ENCODE peak calls at places on chromosomes 12 and 14, in four cellular contexts. C is ovary, D is astrocyte, F is lung. Y is an unnamed sample.
A peak's percentile ranks its signal among the peaks of the same experiment; 100 is the strongest.

GRCh38 chr12:21972055-21972454 is 30.8 kb upstream of the ABCC9 start:
- DNase-seq in C (no peak), D (no peak), F (no peak), Y (peak; percentile 44)

GRCh38 chr14:63662776-63663175 is 21.1 kb upstream of the WDR89 start:
- DNase-seq in C (no peak), D (no peak), F (no peak), Y (no peak)

GRCh38 chr12:120836119-120836684 is 68.0 kb downstream of the SPPL3 start:
- DNase-seq in C (no peak), D (no peak), F (no peak), Y (no peak)

GRCh38 chr12:56084958-56085543 is 5.1 kb downstream of the ERBB3 start:
- DNase-seq in C (no peak), D (no peak), F (no peak), Y (peak; percentile 18)

GRCh38 chr14:51093371-51094281 is 1.3 kb downstream of the TRIM9 start:
- DNase-seq in C (peak; percentile 20), D (no peak), F (no peak), Y (no peak)

GRCh38 chr14:21020977-21021545 is 3.8 kb downstream of the NDRG2 start:
- DNase-seq in C (no peak), D (no peak), F (no peak), Y (no peak)

GRCh38 chr12:52656616-52657015 is 4.6 kb upstream of the KRT2 start:
- DNase-seq in C (no peak), D (no peak), F (no peak), Y (no peak)

GRCh38 chr14:89473979-89474378 is 56.9 kb upstream of the FOXN3 start:
- DNase-seq in C (no peak), D (peak; percentile 61), F (no peak), Y (peak; percentile 29)

GRCh38 chr14:68408680-68409079 is 384.2 kb downstream of the ZFP36L1 start:
- DNase-seq in C (no peak), D (no peak), F (no peak), Y (no peak)

GRCh38 chr12:75781532-75782046 is 250.0 kb downstream of the PHLDA1 start:
- DNase-seq in C (no peak), D (peak; percentile 78), F (no peak), Y (peak; percentile 99)

GRCh38 chr12:111393700-111394275 is 11.9 kb upstream of the SH2B3 start:
- DNase-seq in C (no peak), D (no peak), F (peak; percentile 74), Y (no peak)

GRCh38 chr14:53032161-53032803 is 81.4 kb upstream of the FERMT2 start:
- DNase-seq in C (no peak), D (peak; percentile 92), F (peak; percentile 41), Y (peak; percentile 77)

GRCh38 chr12:54028324-54029201 is at the start of gene HOXC6:
- DNase-seq in C (peak; percentile 53), D (no peak), F (no peak), Y (no peak)

GRCh38 chr14:95979339-95980042 is 59.7 kb upstream of the C14orf132 start:
- DNase-seq in C (no peak), D (no peak), F (no peak), Y (no peak)

GRCh38 chr12:46385439-46385838 is 12.9 kb upstream of the SLC38A2 start:
- DNase-seq in C (no peak), D (no peak), F (no peak), Y (no peak)

GRCh38 chr12:84397279-84397678 is 515.3 kb downstream of the SLC6A15 start:
- DNase-seq in C (no peak), D (no peak), F (no peak), Y (peak; percentile 27)

GRCh38 chr12:80230068-80230467 is 130.7 kb downstream of the OTOGL start:
- DNase-seq in C (no peak), D (peak; percentile 39), F (no peak), Y (no peak)

GRCh38 chr12:27013606-27014084 is 539 bp downstream of the TM7SF3 start:
- DNase-seq in C (no peak), D (peak; percentile 20), F (no peak), Y (peak; percentile 33)

GRCh38 chr14:93318927-93319326 is 13.9 kb downstream of the BTBD7 start:
- DNase-seq in C (no peak), D (peak; percentile 32), F (no peak), Y (no peak)

GRCh38 chr12:131863711-131864396 is 30.6 kb upstream of the ULK1 start:
- DNase-seq in C (no peak), D (no peak), F (no peak), Y (no peak)

DNA sequence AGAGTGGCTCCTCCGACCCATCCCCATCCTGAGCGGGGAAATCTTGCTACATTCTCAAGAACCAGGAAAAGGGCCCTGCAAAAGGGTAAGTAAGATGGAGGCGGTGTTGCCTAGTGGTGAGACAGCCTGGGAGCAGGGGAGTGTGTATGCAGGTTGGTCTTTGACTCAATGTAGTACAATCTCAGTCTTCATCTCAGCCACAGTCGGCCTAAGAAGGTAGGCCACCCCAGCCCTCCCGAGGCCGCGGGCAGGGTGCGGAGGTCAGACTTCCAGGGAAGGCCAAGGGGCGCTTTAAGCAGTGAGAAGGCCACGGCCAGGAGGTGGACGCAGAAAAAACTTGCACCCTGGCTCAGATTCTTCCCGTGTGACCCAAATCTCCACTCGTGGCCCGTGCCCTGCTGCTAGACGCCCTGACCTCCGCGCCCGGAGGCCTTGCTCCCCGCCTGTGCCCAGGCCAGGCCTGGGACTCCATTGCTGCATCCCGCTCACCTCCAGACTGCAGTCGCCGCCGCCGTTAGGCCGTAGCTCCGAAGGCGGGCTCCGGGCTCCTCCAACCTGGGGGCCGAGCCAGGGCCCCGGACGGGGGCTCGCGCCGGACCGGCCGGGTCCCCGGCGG is 435 bp downstream of the FOXM1 start:
- DNase-seq in C (no peak), D (no peak), F (no peak), Y (peak; percentile 15)
- H3K36me3 ChIP-seq in C (no peaks in the 10 kb centered on the region), D (peaks cover 19% of the 10 kb centered on the region), F (no peaks in the 10 kb centered on the region), Y (no peaks in the 10 kb centered on the region)

GRCh38 chr14:42469637-42470426 is 863.2 kb downstream of the LRFN5 start:
- DNase-seq in C (no peak), D (no peak), F (no peak), Y (peak; percentile 5)

GRCh38 chr14:42475289-42475688 is 868.6 kb downstream of the LRFN5 start:
- DNase-seq in C (no peak), D (no peak), F (no peak), Y (no peak)

GRCh38 chr14:42470427-42470719 is 863.7 kb downstream of the LRFN5 start:
- DNase-seq in C (no peak), D (no peak), F (no peak), Y (no peak)
- H3K36me3 ChIP-seq in C (no peaks in the 10 kb centered on the region), D (no peaks in the 10 kb centered on the region), F (no peaks in the 10 kb centered on the region), Y (no peaks in the 10 kb centered on the region)

DNA sequence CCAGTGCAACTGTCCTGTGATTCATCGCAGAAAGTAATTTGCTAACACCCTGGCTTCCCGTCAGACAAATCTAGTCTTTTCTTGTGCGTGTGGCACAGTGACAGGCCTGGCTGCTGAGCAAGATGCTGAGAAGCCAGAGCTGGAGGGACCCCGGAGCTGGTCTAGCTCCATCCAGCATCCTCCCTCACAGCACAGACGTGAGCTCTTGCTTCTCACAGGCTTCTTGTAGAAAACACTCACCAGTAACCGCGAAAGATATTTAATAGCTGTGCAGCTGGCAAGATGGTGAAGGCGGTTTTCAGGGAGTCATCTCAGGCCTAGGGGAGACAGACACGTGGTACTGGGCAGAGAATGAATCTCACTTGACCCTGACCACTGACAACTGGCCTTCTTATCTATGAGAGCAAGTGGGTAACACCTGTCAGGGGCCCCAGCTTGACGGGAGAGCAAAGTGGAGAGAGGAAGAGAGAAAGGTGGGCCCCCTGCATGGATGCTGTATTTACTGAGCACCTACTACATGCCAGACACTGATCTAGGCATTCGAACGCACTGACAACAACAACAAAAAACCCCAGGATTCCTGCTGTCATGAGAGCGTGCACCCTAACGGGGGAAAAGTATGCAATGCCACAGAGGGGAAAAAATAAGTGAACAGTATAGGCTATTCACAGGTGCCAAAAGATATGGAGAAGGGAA is 63.3 kb downstream of the CCDC88C start:
- DNase-seq in C (no peak), D (peak; percentile 65), F (no peak), Y (no peak)
- H3K36me3 ChIP-seq in C (no peaks in the 10 kb centered on the region), D (no peaks in the 10 kb centered on the region), F (no peaks in the 10 kb centered on the region), Y (peaks cover 5% of the 10 kb centered on the region)

GRCh38 chr14:55381040-55381439 is 30.6 kb downstream of the ATG14 start:
- DNase-seq in C (no peak), D (no peak), F (no peak), Y (peak; percentile 17)
- H3K36me3 ChIP-seq in C (no peaks in the 10 kb centered on the region), D (peaks cover 11% of the 10 kb centered on the region), F (peaks cover 23% of the 10 kb centered on the region), Y (peaks cover 7% of the 10 kb centered on the region)

GRCh38 chr12:48770756-48771155 is 18.1 kb downstream of the ADCY6 start:
- DNase-seq in C (no peak), D (no peak), F (no peak), Y (no peak)
- H3K36me3 ChIP-seq in C (no peaks in the 10 kb centered on the region), D (peaks cover 35% of the 10 kb centered on the region), F (peaks cover 23% of the 10 kb centered on the region), Y (peaks cover 30% of the 10 kb centered on the region)

GRCh38 chr12:6523708-6524107 is 10.6 kb upstream of the GAPDH start:
- DNase-seq in C (no peak), D (no peak), F (no peak), Y (no peak)
- H3K36me3 ChIP-seq in C (no peaks in the 10 kb centered on the region), D (peaks cover 81% of the 10 kb centered on the region), F (peaks cover 21% of the 10 kb centered on the region), Y (peaks cover 38% of the 10 kb centered on the region)

Y was measured in bronchial epithelial cell.